ENCODE peak calls at places on chromosome 12, in eight cellular contexts. O is heart left ventricle, N is gastrocnemius medialis, P is thyroid gland, Z is A549, W is suprapubic skin, B is SK-N-SH, Y is ovary. J is an unnamed sample. For H3K9me3 and H3K4me1, the result is how much of the 10 kb centered on the place peaks cover.

GRCh38 chr12:10722905-10723866 is at the start of gene YBX3:
- DNase-seq in B (peak), W (peak), Y (peak), P (peak), Z (peak), O (peak), N (peak), J (peak)

GRCh38 chr12:101823891-101824290 is 6.9 kb downstream of the GNPTAB start:
- DNase-seq in O (peak), N (peak), Z (peak), P (peak), B (peak), W (no peak), Y (no peak), J (peak)

GRCh38 chr12:104358353-104359003 is 54.9 kb downstream of the EID3 start:
- DNase-seq in W (no peak), Y (peak), N (no peak), O (peak), P (peak), Z (no peak), B (peak), J (peak)

GRCh38 chr12:31736472-31736871 is 7.7 kb upstream of the AMN1 start:
- DNase-seq in O (no peak), B (no peak), W (no peak), N (no peak), P (no peak), Z (no peak), Y (no peak), J (no peak)

GRCh38 chr12:80861636-80862378 is 75.9 kb downstream of the LIN7A start:
- DNase-seq in Z (no peak), O (no peak), P (no peak), N (no peak), W (no peak), Y (no peak), B (no peak), J (no peak)

GRCh38 chr12:851913-852312 is 97.6 kb downstream of the RAD52 start:
- DNase-seq in Y (no peak), B (no peak), P (no peak), Z (peak), O (no peak), N (no peak), W (no peak), J (no peak)

GRCh38 chr12:93245543-93245942 is 132.2 kb upstream of the NUDT4 start:
- DNase-seq in Y (no peak), N (no peak), O (no peak), P (no peak), Z (no peak), W (no peak), B (no peak), J (no peak)

GRCh38 chr12:27865421-27865820 is 85.4 kb upstream of the MANSC4 start:
- DNase-seq in W (no peak), N (no peak), B (no peak), P (no peak), O (no peak), Y (no peak), Z (no peak), J (no peak)

GRCh38 chr12:88448337-88448944 is 131.8 kb downstream of the KITLG start:
- DNase-seq in Y (no peak), W (no peak), P (no peak), B (no peak), O (no peak), Z (no peak), N (no peak), J (no peak)

GRCh38 chr12:32897688-32898573 is 1.4 kb upstream of the PKP2 start:
- DNase-seq in P (no peak), O (no peak), Y (no peak), B (no peak), W (no peak), N (no peak), Z (no peak), J (peak)

GRCh38 chr12:578743-579449 is 84.3 kb downstream of the NINJ2 start:
- DNase-seq in N (no peak), B (no peak), Y (no peak), P (no peak), O (no peak), Z (no peak), W (no peak), J (peak)

GRCh38 chr12:14803830-14804160 is 325 bp downstream of the C12orf60 start:
- DNase-seq in B (no peak), Y (no peak), W (no peak), Z (peak), O (no peak), N (no peak), P (no peak), J (no peak)

GRCh38 chr12:82479511-82479910 is 121.2 kb downstream of the METTL25 start:
- DNase-seq in Y (no peak), P (no peak), B (no peak), Z (no peak), O (no peak), N (no peak), W (no peak), J (no peak)

GRCh38 chr12:27213304-27213703 is 30.8 kb upstream of the STK38L start:
- DNase-seq in P (no peak), N (no peak), W (no peak), Z (no peak), O (no peak), B (no peak), Y (no peak), J (no peak)

GRCh38 chr12:124742111-124742510 is 121.6 kb downstream of the SCARB1 start:
- DNase-seq in Y (no peak), N (no peak), O (no peak), B (peak), Z (no peak), P (no peak), W (no peak), J (no peak)

GRCh38 chr12:116484807-116485206 is 74.4 kb upstream of the MAP1LC3B2 start:
- DNase-seq in Y (peak), O (no peak), B (no peak), Z (no peak), W (no peak), N (no peak), P (no peak), J (no peak)

GRCh38 chr12:46390304-46390703 is 17.7 kb upstream of the SLC38A2 start:
- DNase-seq in P (no peak), Z (no peak), O (no peak), N (no peak), W (no peak), B (no peak), Y (no peak), J (no peak)

GRCh38 chr12:51391047-51391837 is at the start of gene GALNT6:
- DNase-seq in Y (no peak), N (no peak), B (peak), P (peak), O (no peak), Z (peak), W (peak), J (peak)

GRCh38 chr12:118292836-118293235 is 79.9 kb downstream of the TAOK3 start:
- DNase-seq in B (no peak), Z (no peak), P (no peak), N (no peak), W (no peak), Y (no peak), O (no peak), J (no peak)

GRCh38 chr12:104057771-104058197 is 6.5 kb upstream of the HCFC2 start:
- DNase-seq in B (peak), Z (no peak), O (no peak), N (no peak), W (no peak), P (no peak), Y (no peak), J (no peak)

GRCh38 chr12:121190523-121191031 is 19.4 kb upstream of the P2RX4 start:
- DNase-seq in Z (no peak), Y (no peak), N (no peak), B (no peak), W (no peak), O (no peak), P (no peak), J (peak)

GRCh38 chr12:19967486-19967885 is 400.9 kb upstream of the PDE3A start:
- DNase-seq in B (no peak), Z (peak), W (no peak), Y (no peak), P (peak), N (no peak), O (no peak), J (no peak)

GRCh38 chr12:108310489-108310888 is 28.6 kb downstream of the CMKLR1 start:
- DNase-seq in Y (no peak), Z (no peak), P (no peak), N (no peak), W (no peak), O (no peak), B (peak), J (no peak)

GRCh38 chr12:116537149-116537904 is 21.9 kb upstream of the MAP1LC3B2 start:
- DNase-seq in Z (no peak), N (no peak), W (no peak), O (no peak), B (no peak), P (no peak), Y (no peak), J (no peak)

GRCh38 chr12:115354007-115354452 is 670.1 kb upstream of the TBX3 start:
- DNase-seq in W (peak), P (peak), Y (peak), N (peak), Z (peak), B (no peak), O (peak), J (no peak)

GRCh38 chr12:103838254-103838914 is 2.6 kb downstream of the NT5DC3 start:
- DNase-seq in O (no peak), W (no peak), P (no peak), N (no peak), Y (no peak), Z (no peak), B (no peak), J (no peak)

GRCh38 chr12:79983492-79983891 is 48.6 kb upstream of the PPP1R12A start:
- DNase-seq in N (no peak), B (no peak), W (no peak), Y (no peak), Z (no peak), P (no peak), O (no peak), J (no peak)

GRCh38 chr12:9711664-9712063 is 21.2 kb downstream of the CLECL1 start:
- DNase-seq in W (no peak), Y (no peak), B (no peak), N (no peak), P (no peak), Z (no peak), O (no peak), J (no peak)

GRCh38 chr12:101671157-101671791 is 26.2 kb upstream of the CHPT1 start:
- DNase-seq in Z (no peak), N (no peak), O (peak), Y (no peak), B (no peak), P (peak), W (no peak), J (no peak)

GRCh38 chr12:41277019-41277770 is 89.1 kb downstream of the PDZRN4 start:
- DNase-seq in Y (no peak), O (no peak), P (no peak), Z (peak), N (no peak), B (peak), W (no peak), J (peak)

GRCh38 chr12:116979109-116979508 is 68.4 kb downstream of the FBXW8 start:
- DNase-seq in W (no peak), N (no peak), P (no peak), B (peak), Y (no peak), O (no peak), Z (no peak), J (no peak)

GRCh38 chr12:10243803-10244520 is 31.3 kb downstream of the GABARAPL1 start:
- DNase-seq in N (no peak), Z (no peak), B (no peak), P (no peak), Y (no peak), O (no peak), W (no peak), J (no peak)

GRCh38 chr12:122659579-122659978 is 43.6 kb downstream of the HCAR2 start:
- DNase-seq in P (peak), B (no peak), W (no peak), N (peak), Z (no peak), Y (no peak), O (peak), J (no peak)

GRCh38 chr12:51238510-51239334 is at the start of gene DAZAP2:
- DNase-seq in P (peak), N (peak), B (peak), Y (peak), W (peak), Z (peak), O (peak), J (peak)

GRCh38 chr12:105748806-105749600 is 389.8 kb downstream of the NUAK1 start:
- DNase-seq in O (peak), Y (peak), B (no peak), Z (no peak), W (no peak), N (no peak), P (peak), J (no peak)

DNA sequence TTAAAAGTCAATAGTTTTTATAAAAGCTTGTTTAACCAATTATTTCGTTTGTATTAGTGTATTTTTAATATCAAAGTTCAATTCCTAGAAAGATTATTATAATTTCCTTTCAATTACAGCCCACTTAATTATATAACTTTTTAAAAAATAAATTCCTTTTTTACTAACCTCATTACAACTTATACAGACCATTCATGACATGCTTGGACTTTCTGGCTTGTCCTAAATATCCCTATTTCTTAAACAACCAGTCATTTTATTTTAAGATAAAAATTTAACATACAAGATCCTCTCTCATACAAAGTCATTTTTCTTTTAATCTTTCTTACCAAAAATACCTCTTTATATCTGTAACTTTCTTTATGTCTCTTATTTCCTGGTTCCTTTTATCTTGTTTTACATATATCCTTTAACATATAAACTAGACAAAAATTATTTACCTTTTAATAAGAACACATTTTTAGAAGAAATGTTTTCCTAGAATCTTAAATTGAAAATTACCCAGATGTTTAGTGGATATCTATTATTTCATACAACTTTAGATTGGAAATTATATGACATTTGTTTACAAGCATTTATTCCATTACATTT is 10.4 kb upstream of the TMEM263 start:
- DNase-seq in W (no peak), N (no peak), Z (no peak), B (no peak), Y (no peak), P (no peak), O (no peak), J (no peak)
- H3K9me3 ChIP-seq in W (under half), N (under half), Z (under half), B (under half), Y (under half), P (under half), O (under half), J (under half)

GRCh38 chr12:12733118-12733517 is 15.9 kb downstream of the CDKN1B start:
- DNase-seq in N (no peak), P (no peak), W (no peak), O (no peak), Z (no peak), Y (no peak), B (no peak), J (no peak)

GRCh38 chr12:12731785-12732184 is 14.6 kb downstream of the CDKN1B start:
- DNase-seq in O (no peak), P (no peak), Z (no peak), Y (no peak), N (no peak), B (no peak), W (no peak), J (no peak)

GRCh38 chr12:12734561-12735071 is 17.4 kb downstream of the CDKN1B start:
- DNase-seq in Y (no peak), O (no peak), Z (no peak), P (no peak), B (no peak), N (no peak), W (no peak), J (no peak)

GRCh38 chr12:12734054-12734453 is 16.9 kb downstream of the CDKN1B start:
- DNase-seq in N (no peak), O (no peak), B (no peak), Y (no peak), P (no peak), W (no peak), Z (no peak), J (no peak)

DNA sequence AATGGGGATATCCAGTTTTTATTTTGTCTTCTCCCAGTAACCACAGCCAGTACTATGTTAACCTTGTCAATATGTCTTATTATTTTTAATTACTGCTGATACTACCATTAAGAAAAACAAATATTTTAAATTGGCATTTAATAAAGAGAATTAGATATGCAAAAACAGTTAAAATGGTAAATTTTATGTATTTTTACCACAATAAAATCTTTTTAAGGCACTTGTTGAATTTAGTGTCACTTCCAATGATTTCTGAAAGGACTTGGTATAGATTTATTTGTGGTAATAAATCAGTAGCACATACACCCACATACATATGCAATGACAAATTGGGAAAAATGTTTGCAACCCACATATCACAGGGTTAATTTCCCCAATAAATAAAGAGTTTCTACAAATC is 14.0 kb downstream of the CDKN1B start:
- DNase-seq in W (no peak), O (no peak), Z (no peak), P (no peak), N (no peak), Y (no peak), B (no peak), J (no peak)
- H3K4me1 ChIP-seq in W (under half), O (under half), Z (under half), P (under half), N (under half), Y (under half), B (under half), J (under half)

DNA sequence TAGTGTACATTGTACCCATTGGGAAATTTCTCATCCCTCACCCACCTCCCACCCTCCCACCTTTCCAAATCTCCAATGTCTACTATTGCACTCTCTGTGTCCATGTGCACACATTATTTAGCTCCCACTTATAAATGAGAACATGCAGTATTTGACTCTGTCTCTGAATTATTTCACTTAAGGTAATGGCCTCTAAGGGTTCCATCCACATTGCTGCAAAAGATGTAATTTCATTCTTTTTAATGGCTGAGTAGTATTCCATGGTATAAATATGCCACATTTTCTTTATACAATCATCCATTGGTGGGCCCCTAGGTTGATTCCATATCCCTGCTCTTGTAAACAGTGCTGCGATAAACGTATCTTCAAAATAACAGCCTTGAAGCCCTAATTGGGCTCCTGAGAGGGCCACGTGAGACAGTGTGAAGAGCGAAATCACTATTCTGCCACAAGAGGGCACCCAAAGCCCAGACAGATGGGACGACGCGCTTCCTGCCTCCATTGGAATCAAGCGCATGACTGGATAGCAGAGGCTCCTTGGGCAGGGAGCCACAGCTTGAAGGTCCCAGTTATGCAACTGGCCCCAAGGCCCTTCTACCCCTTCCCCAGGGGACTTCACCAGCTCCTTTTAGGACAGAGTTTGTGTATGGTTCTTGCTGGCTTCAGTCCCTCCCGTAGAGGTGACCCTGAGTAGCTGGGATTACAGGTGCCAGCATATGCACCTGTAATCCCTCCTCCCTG is 21.3 kb upstream of the CD27 start:
- DNase-seq in W (peak), Z (peak), Y (peak), B (peak), P (peak), N (peak), O (peak), J (peak)
- TF ChIP-seq CTCF in W (peak), Z (peak), Y (peak), B (peak), P (peak), N (peak), O (peak), J (peak)

GRCh38 chr12:5803532-5803931 is 141.5 kb downstream of the ANO2 start:
- DNase-seq in N (no peak), W (no peak), Z (no peak), O (no peak), Y (no peak), B (no peak), P (no peak), J (no peak)
- H3K9me3 ChIP-seq in N (under half), W (under half), Z (under half), O (under half), Y (under half), B (under half), P (under half), J (under half)

DNA sequence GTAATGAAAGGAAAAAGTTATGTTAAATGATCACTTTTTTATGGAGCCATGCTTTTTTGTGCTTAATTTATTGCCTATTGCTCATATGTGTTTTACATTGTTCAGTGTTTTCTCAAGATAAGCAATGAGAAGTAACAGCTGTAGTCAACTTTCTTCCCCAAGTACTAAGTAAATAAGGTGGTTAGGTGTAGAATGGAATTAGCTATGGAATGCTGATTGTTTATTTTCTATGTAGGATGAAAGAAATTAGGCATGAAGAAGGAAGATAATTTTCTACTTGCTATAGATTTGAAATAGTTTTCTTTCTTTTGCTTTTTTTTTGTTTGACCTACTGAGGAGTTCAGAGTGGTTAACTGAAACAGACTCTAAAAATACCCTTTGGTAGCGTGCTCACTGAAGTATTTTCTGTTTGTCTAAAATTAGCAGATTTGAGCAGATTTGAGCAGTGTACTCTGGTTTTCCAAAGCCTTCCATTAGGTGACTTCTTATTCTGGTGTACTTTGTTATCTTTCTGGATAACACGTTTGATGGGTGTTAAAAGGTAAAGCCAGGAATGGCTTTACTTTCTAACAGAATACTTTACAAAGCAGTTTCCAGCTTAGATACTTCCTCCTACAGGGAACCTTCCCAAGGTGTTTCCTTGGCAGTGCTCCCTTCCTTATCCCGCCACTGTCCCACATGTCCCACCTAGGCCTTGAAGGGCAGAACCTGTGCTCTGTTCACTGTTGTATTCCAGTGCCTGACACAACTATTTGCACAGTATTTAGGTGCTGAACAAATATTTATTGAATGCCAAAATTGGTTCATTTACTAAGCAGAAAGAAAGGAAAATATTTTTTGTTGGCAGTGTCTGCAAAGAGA is 56.0 kb downstream of the RASSF3 start:
- DNase-seq in W (no peak), B (no peak), Y (no peak), Z (no peak), N (no peak), P (no peak), O (no peak), J (no peak)
- H3K4me1 ChIP-seq in W (under half), B (under half), Y (under half), Z (half or more), N (under half), P (under half), O (half or more), J (half or more)